ENCODE peak calls at places on chromosome 1, in seven cellular contexts. K is right atrium auricular region, F is pancreas, I is cardiac fibroblast, P is adrenal gland, T is esophagus muscularis mucosa, W is astrocyte. Q is an unnamed sample.

GRCh38 chr1:246295968-246296367 is 211.1 kb downstream of the SMYD3 start:
- DNase-seq in F (no peak), I (peak; percentile 25), W (no peak), T (no peak), K (no peak), P (peak; percentile 17), Q (no peak)

GRCh38 chr1:165228676-165229075 is 127.8 kb downstream of the LMX1A start:
- DNase-seq in T (no peak), F (no peak), K (no peak), I (peak; percentile 2), P (no peak), W (no peak), Q (no peak)

GRCh38 chr1:26335774-26336476 is 18.0 kb downstream of the CRYBG2 start:
- DNase-seq in W (no peak), I (no peak), K (no peak), F (no peak), P (no peak), T (no peak), Q (no peak)

GRCh38 chr1:61056674-61057439 is 25.5 kb upstream of the NFIA start:
- DNase-seq in P (peak; percentile 66), W (peak; percentile 16), T (no peak), F (peak; percentile 80), K (no peak), I (peak; percentile 71), Q (no peak)

GRCh38 chr1:14679027-14679688 is 80.7 kb downstream of the KAZN start:
- DNase-seq in T (no peak), K (no peak), I (no peak), W (no peak), P (no peak), F (no peak), Q (no peak)

GRCh38 chr1:119569095-119569494 is 62.1 kb downstream of the HSD3B1 start:
- DNase-seq in P (no peak), K (no peak), T (no peak), I (no peak), W (no peak), F (no peak), Q (no peak)

GRCh38 chr1:2980073-2980791 is 41.0 kb upstream of the ACTRT2 start:
- DNase-seq in I (no peak), P (no peak), K (no peak), F (peak; percentile 4), T (no peak), W (no peak), Q (peak; percentile 59)

GRCh38 chr1:167766538-167766937 is 44.8 kb downstream of the MPZL1 start:
- DNase-seq in P (no peak), W (no peak), K (no peak), T (no peak), F (no peak), I (no peak), Q (no peak)

GRCh38 chr1:159239551-159240220 is 35.0 kb downstream of the ACKR1 start:
- DNase-seq in K (no peak), I (no peak), F (no peak), W (no peak), T (no peak), P (no peak), Q (no peak)

GRCh38 chr1:43932786-43933385 is 715 bp upstream of the ARTN start:
- DNase-seq in T (no peak), P (no peak), W (peak; percentile 53), I (peak; percentile 60), F (no peak), K (no peak), Q (no peak)

GRCh38 chr1:53305650-53306049 is 22.2 kb downstream of the LRP8 start:
- DNase-seq in W (no peak), F (peak; percentile 18), T (no peak), P (no peak), I (no peak), K (no peak), Q (no peak)

GRCh38 chr1:31507676-31508530 is 68.4 kb upstream of the TINAGL1 start:
- DNase-seq in F (no peak), P (no peak), I (no peak), W (no peak), K (no peak), T (no peak), Q (no peak)

GRCh38 chr1:118337346-118337745 is 152.3 kb upstream of the SPAG17 start:
- DNase-seq in P (no peak), F (no peak), I (no peak), W (no peak), T (no peak), K (no peak), Q (no peak)

GRCh38 chr1:77594366-77595112 is 87.9 kb downstream of the ZZZ3 start:
- DNase-seq in T (no peak), I (peak; percentile 36), K (no peak), F (no peak), W (no peak), P (no peak), Q (no peak)

GRCh38 chr1:160367934-160368923 is 1.4 kb downstream of the NHLH1 start:
- DNase-seq in I (no peak), F (no peak), P (no peak), K (peak; percentile 44), W (no peak), T (no peak), Q (peak; percentile 34)

GRCh38 chr1:224407546-224408293 is 26.9 kb downstream of the WDR26 start:
- DNase-seq in K (no peak), T (no peak), W (peak; percentile 60), I (peak; percentile 33), P (no peak), F (peak; percentile 41), Q (no peak)

GRCh38 chr1:229665912-229666558 is 40.0 kb downstream of the URB2 start:
- DNase-seq in F (no peak), K (peak; percentile 46), P (no peak), I (no peak), W (no peak), T (no peak), Q (no peak)

GRCh38 chr1:176855434-176855745 is 309.1 kb downstream of the ASTN1 start:
- DNase-seq in W (no peak), I (no peak), P (no peak), T (no peak), F (no peak), K (no peak), Q (no peak)

DNA sequence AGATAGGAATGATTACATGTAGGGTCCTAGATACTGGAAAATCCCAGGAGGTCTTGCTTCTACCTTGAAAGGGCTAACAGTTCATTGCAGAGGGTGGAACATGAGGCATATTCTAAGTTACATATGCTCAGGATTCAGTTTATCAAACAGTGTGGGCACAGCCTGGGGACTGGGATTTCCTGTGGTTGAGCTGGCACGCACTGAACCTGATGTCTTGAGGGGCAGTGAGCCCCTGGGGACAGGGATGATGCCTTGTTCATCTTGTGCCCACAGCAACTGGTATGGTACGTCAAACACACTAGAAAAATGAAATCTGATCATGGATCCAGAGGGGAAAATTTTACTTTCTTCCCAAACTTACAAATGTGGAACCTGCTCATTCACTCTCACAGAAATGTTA is 68.1 kb upstream of the COL24A1 start:
- DNase-seq in K (no peak), F (no peak), W (no peak), I (no peak), T (peak; percentile 72), P (no peak), Q (no peak)
- TF ChIP-seq CTCF in K (no peak), F (no peak), W (no peak), I (no peak), T (no peak), P (no peak), Q (no peak)

DNA sequence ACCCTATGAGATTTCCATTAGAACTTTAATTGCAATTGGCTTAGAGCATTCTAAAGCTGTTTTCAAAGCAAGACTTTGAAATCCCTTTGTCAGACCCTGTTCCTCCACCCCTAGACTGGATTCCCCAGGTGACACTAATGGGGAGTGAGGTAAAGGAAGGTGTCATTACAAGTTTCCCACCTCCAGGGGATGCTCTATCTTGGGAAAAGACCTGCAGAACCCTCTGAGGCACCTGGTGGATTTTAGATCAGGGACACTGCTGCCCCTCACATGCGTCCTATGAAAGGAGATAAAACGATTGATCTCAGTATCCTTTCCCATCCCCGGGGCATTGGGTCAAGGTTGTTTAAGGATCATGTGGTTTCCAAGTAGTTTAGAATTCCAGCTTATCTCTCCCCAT is 80.3 kb upstream of the RGS4 start:
- DNase-seq in W (no peak), T (no peak), F (no peak), K (no peak), P (no peak), I (no peak), Q (no peak)
- TF ChIP-seq CTCF in W (no peak), T (no peak), F (no peak), K (no peak), P (no peak), I (no peak), Q (no peak)

DNA sequence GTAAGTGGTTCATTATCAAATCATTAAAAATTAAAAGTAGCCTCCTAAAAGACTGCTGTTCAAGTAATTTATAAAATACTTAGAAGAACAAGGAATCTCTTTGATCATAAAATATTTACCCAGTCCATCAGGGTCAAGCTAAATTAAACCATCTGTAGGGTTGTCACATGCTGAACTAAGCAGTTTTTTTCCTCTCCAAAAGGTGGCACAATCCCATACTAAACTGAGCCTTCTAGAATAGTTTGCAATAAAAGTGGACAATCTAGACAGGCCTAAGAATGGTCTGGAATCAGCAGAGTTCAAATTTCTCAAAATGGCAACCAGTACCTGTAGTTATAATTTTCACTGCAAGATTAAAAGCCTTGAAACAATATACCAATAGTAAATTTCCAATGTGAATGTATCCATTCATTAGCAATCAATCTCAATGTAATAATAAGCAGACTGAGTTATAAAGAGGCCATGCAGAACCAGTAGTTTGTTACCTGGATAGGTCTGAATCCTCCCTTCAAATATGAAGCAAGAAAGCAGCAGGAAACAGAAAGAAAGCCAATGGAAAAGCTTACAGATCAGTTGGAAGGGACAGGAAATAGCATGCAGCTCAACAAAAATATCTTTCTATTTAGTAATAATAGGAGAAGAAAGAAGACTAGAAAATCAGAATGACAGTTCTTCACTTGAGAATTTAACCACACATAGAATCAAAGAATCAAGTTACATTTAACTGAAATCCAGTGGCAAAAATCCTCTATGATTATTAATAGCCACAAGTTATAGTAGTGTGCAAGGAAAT is 194.6 kb downstream of the EIF4G3 start:
- DNase-seq in K (no peak), I (peak; percentile 55), W (peak; percentile 44), F (no peak), P (no peak), T (no peak), Q (no peak)
- TF ChIP-seq CTCF in K (peak; percentile 55), I (peak; percentile 31), W (peak; percentile 9), F (no peak), P (no peak), T (peak; percentile 42), Q (peak; percentile 33)

GRCh38 chr1:152162826-152163463 is 3.9 kb upstream of the RPTN start:
- DNase-seq in I (peak; percentile 94), W (peak; percentile 93), K (no peak), F (no peak), P (no peak), T (no peak), Q (no peak)
- TF ChIP-seq CTCF in I (peak; percentile 23), W (no peak), K (no peak), F (no peak), P (no peak), T (no peak), Q (no peak)

DNA sequence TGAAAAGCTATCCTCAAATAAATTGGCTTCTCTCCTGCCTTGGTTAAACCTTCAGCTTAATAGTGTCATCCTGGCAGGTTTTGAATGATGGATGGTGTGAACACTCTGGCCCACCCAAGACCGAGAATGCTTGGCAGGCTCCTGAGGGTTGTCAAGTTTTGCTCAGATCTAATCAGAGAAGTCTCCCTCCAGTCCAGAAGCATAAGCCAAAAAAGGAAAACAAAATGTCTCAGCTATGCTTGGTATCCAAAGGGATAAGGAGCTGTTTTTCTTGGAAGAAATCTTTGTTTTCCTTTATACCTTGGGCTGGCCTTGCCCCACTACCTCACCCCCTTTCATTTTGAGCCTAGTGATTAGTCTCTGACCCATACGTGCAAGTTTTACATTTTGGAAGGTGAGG is 172.7 kb downstream of the CRB1 start:
- DNase-seq in T (no peak), K (no peak), F (no peak), W (peak; percentile 90), P (no peak), I (no peak), Q (no peak)
- TF ChIP-seq CTCF in T (no peak), K (no peak), F (no peak), W (no peak), P (no peak), I (no peak), Q (no peak)